ENCODE peak calls at places on chromosomes 12 and 14, in eight cellular contexts. I is PC-3, R is GM06990, W is kidney, B is neural progenitor cell, D is HFF-Myc, Q is heart left ventricle, N is uterus. G is an unnamed sample.

GRCh38 chr14:56181666-56182065 is 63.5 kb downstream of the PELI2 start:
- DNase-seq in I (peak), R (no peak), W (no peak), B (no peak), D (no peak), Q (no peak), N (no peak), G (no peak)

GRCh38 chr12:4287325-4288290 is 14.0 kb downstream of the CCND2 start:
- DNase-seq in I (peak), R (no peak), W (no peak), B (no peak), D (no peak), Q (no peak), N (no peak), G (no peak)

GRCh38 chr14:21068521-21069387 is 1.4 kb upstream of the ARHGEF40 start:
- DNase-seq in I (peak), R (no peak), W (peak), B (peak), D (no peak), Q (peak), N (peak), G (no peak)

GRCh38 chr14:101844219-101844618 is 82.7 kb downstream of the PPP2R5C start:
- DNase-seq in I (no peak), R (peak), W (no peak), B (no peak), D (no peak), Q (peak), N (no peak), G (no peak)

GRCh38 chr14:30928462-30928861 is 54.1 kb downstream of the COCH start:
- DNase-seq in I (no peak), R (no peak), W (no peak), B (no peak), D (no peak), Q (no peak), N (no peak), G (no peak)

GRCh38 chr14:72590577-72590976 is 303.3 kb downstream of the DPF3 start:
- DNase-seq in I (no peak), R (no peak), W (no peak), B (no peak), D (no peak), Q (no peak), N (no peak), G (no peak)

GRCh38 chr14:73472182-73473114 is 14.1 kb upstream of the NUMB start:
- DNase-seq in I (peak), R (peak), W (no peak), B (peak), D (peak), Q (no peak), N (no peak), G (no peak)

GRCh38 chr12:105334001-105334400 is 3.5 kb downstream of the C12orf75 start:
- DNase-seq in I (no peak), R (no peak), W (no peak), B (no peak), D (no peak), Q (no peak), N (no peak), G (no peak)

GRCh38 chr12:71447691-71448660 is 8.4 kb downstream of the LGR5 start:
- DNase-seq in I (no peak), R (no peak), W (no peak), B (no peak), D (no peak), Q (no peak), N (no peak), G (peak)

GRCh38 chr12:72318341-72318740 is 46.2 kb downstream of the TRHDE start:
- DNase-seq in I (no peak), R (no peak), W (no peak), B (no peak), D (no peak), Q (no peak), N (no peak), G (no peak)

GRCh38 chr12:151579-151978 is 62.4 kb downstream of the SLC6A12 start:
- DNase-seq in I (no peak), R (no peak), W (no peak), B (no peak), D (no peak), Q (no peak), N (no peak), G (no peak)

GRCh38 chr14:22849212-22849819 is 12.9 kb downstream of the MMP14 start:
- DNase-seq in I (no peak), R (no peak), W (peak), B (no peak), D (no peak), Q (peak), N (peak), G (peak)

GRCh38 chr12:33710548-33710947 is 270.9 kb upstream of the SYT10 start:
- DNase-seq in I (no peak), R (no peak), W (no peak), B (no peak), D (no peak), Q (no peak), N (no peak), G (no peak)

GRCh38 chr14:50944647-50945413 is 547 bp upstream of the PYGL start:
- DNase-seq in I (peak), R (no peak), W (peak), B (no peak), D (no peak), Q (peak), N (peak), G (peak)

GRCh38 chr12:10065241-10065640 is 33.5 kb downstream of the CLEC1A start:
- DNase-seq in I (no peak), R (no peak), W (no peak), B (no peak), D (no peak), Q (no peak), N (no peak), G (no peak)

GRCh38 chr14:75829316-75829715 is 152.5 kb downstream of the TGFB3 start:
- DNase-seq in I (no peak), R (no peak), W (no peak), B (no peak), D (no peak), Q (no peak), N (no peak), G (no peak)

GRCh38 chr12:47361389-47362031 is 281.8 kb upstream of the AMIGO2 start:
- DNase-seq in I (no peak), R (peak), W (no peak), B (no peak), D (no peak), Q (peak), N (peak), G (no peak)

GRCh38 chr12:39127401-39127800 is 222.0 kb upstream of the CPNE8 start:
- DNase-seq in I (peak), R (no peak), W (no peak), B (no peak), D (no peak), Q (no peak), N (no peak), G (peak)

GRCh38 chr14:99246536-99247083 is 25.4 kb downstream of the BCL11B start:
- DNase-seq in I (no peak), R (no peak), W (no peak), B (peak), D (no peak), Q (no peak), N (no peak), G (no peak)

GRCh38 chr14:93042968-93043940 is 72.5 kb downstream of the ITPK1 start:
- DNase-seq in I (peak), R (no peak), W (no peak), B (no peak), D (peak), Q (peak), N (no peak), G (peak)

GRCh38 chr12:65756956-65757511 is 67.2 kb upstream of the HMGA2 start:
- DNase-seq in I (peak), R (peak), W (no peak), B (no peak), D (no peak), Q (no peak), N (no peak), G (no peak)

GRCh38 chr12:111488271-111488670 is 82.5 kb downstream of the SH2B3 start:
- DNase-seq in I (no peak), R (no peak), W (no peak), B (no peak), D (no peak), Q (peak), N (peak), G (no peak)

GRCh38 chr12:70733385-70733784 is 96.2 kb upstream of the PTPRB start:
- DNase-seq in I (peak), R (no peak), W (no peak), B (peak), D (peak), Q (no peak), N (no peak), G (peak)

GRCh38 chr12:68963456-68963859 is 30.5 kb upstream of the CPM start:
- DNase-seq in I (no peak), R (no peak), W (no peak), B (no peak), D (no peak), Q (no peak), N (no peak), G (no peak)

GRCh38 chr14:53399057-53399456 is 245.9 kb upstream of the DDHD1 start:
- DNase-seq in I (peak), R (no peak), W (no peak), B (peak), D (no peak), Q (no peak), N (no peak), G (no peak)

GRCh38 chr14:95483843-95484165 is 32.6 kb downstream of the SYNE3 start:
- DNase-seq in I (no peak), R (no peak), W (peak), B (no peak), D (no peak), Q (no peak), N (no peak), G (no peak)
- H3K4me3 ChIP-seq in I (no peak), R (no peak), W (no peak), B (no peak), D (no peak), Q (no peak), N (no peak), G (no peak)

GRCh38 chr14:105472496-105472991 is 2.1 kb upstream of the CRIP2 start:
- DNase-seq in I (peak), R (no peak), W (peak), B (no peak), D (no peak), Q (peak), N (no peak), G (peak)
- H3K4me3 ChIP-seq in I (no peak), R (no peak), W (no peak), B (no peak), D (no peak), Q (peak), N (no peak), G (no peak)

DNA sequence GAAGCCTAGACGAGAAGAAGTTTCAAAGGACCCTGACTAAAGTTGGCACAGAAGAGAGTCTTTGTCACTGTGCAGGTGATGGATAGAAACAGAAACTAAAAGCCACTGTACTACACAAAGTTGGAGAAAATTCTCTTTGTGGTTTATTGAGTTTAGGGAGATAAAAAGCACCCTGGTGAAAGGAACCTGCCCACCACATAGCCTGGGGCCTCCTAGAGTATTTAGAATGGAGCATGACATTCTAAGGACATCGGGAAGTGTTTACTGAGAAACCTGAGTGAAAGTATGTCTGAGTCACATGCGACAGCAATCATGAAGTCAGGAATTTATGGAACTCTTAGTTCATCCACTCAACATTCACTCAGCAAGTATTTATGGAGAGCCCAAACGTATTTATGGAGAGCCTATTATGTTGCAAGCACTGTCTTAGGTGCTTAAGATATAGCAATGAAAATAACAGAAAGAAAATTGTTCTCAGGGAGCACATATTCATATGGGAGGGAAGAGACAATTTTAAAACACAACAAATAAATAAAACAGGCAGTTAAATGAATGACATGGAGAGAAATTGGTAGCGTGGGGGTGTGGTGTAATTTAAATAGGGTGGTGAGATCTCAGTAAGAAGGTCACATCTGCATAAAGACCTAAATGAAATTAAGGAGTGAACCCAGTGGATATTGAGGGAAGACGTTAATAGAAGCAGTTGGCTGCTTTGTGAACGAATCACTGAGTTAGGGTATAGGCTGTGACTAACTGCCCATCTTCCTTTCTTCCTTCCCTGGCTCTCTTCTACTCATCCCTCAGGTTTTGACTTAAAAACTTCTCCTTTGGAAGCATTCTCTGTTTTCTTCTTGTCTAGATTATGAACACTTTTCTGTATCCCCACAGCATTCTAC is 65.0 kb downstream of the BTG1 start:
- DNase-seq in I (peak), R (no peak), W (no peak), B (no peak), D (peak), Q (no peak), N (no peak), G (peak)
- H3K4me3 ChIP-seq in I (peak), R (no peak), W (no peak), B (no peak), D (no peak), Q (no peak), N (no peak), G (no peak)

GRCh38 chr12:20681334-20681733 is 13.8 kb upstream of the SLCO1C1 start:
- DNase-seq in I (no peak), R (no peak), W (no peak), B (no peak), D (no peak), Q (no peak), N (no peak), G (no peak)
- H3K4me3 ChIP-seq in I (no peak), R (no peak), W (no peak), B (no peak), D (no peak), Q (no peak), N (no peak), G (no peak)

DNA sequence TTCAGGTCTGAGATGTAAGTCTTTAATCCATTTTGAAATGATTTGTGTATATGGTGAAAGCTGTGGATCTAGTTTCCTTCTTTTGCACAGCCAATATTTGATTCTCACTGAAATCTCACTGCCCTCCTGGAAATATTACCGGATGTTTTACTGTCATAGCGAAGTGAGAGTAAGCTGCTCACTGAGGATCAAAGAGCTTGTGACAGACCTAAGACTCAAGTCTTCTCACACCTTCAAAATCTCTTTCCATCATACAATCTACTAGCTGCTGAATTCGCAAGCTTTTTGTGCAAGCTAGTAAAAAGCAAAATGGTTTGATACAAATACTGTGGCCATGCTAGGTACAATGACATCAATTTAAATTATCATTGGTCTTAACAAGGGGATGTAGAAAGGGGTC is 3.9 kb downstream of the LRRK2 start:
- DNase-seq in I (no peak), R (no peak), W (no peak), B (no peak), D (no peak), Q (no peak), N (no peak), G (no peak)
- H3K4me3 ChIP-seq in I (no peak), R (no peak), W (peak), B (no peak), D (no peak), Q (no peak), N (no peak), G (no peak)

G was measured in MG63.